ENCODE peak calls at places on chromosomes 16 and 17, in four cellular contexts. X is HTR-8/SVneo, M is T follicular helper cell, U is cardiac muscle cell. A is an unnamed sample.

GRCh38 chr17:66547170-66547865 is 244.9 kb downstream of the PRKCA start:
- DNase-seq in X (no peak), M (no peak), U (no peak), A (no peak)

GRCh38 chr17:44607836-44608690 is 48.2 kb upstream of the MEIOC start:
- DNase-seq in X (no peak), M (no peak), U (no peak), A (no peak)

GRCh38 chr17:75872434-75873351 is 5.7 kb downstream of the TRIM47 start:
- DNase-seq in X (peak), M (peak), U (peak), A (peak)

GRCh38 chr17:76995352-76996105 is 127.3 kb downstream of the MGAT5B start:
- DNase-seq in X (no peak), M (no peak), U (no peak), A (no peak)

GRCh38 chr17:61635913-61636432 is 45.0 kb upstream of the NACA2 start:
- DNase-seq in X (peak), M (peak), U (peak), A (peak)

GRCh38 chr17:49993423-49994037 is 1.5 kb downstream of the DLX3 start:
- DNase-seq in X (no peak), M (no peak), U (peak), A (no peak)

GRCh38 chr17:5555254-5555653 is 29.1 kb downstream of the NLRP1 start:
- DNase-seq in X (no peak), M (no peak), U (no peak), A (no peak)

GRCh38 chr17:82867763-82868325 is 28.0 kb upstream of the ZNF750 start:
- DNase-seq in X (no peak), M (no peak), U (no peak), A (no peak)

GRCh38 chr16:86573215-86573614 is 5.1 kb upstream of the FOXL1 start:
- DNase-seq in X (no peak), M (no peak), U (no peak), A (no peak)

GRCh38 chr16:88691924-88692560 is 5.7 kb upstream of the SNAI3 start:
- DNase-seq in X (no peak), M (no peak), U (no peak), A (no peak)

GRCh38 chr16:60329110-60329509 is 1595.0 kb upstream of the GOT2 start:
- DNase-seq in X (no peak), M (no peak), U (no peak), A (no peak)